ENCODE peak calls at places on chromosomes 5 and 9, in five cellular contexts. U, I, Y, P and W are unnamed samples.

GRCh38 chr9:2874001-2874750 is 30.3 kb upstream of the PUM3 start:
- DNase-seq in U (no peak), I (no peak), Y (no peak), P (no peak), W (no peak)

GRCh38 chr5:127802477-127802865 is 99.3 kb downstream of the CCDC192 start:
- DNase-seq in U (no peak), I (peak), Y (no peak), P (no peak), W (no peak)

GRCh38 chr5:74241751-74242140 is 398.8 kb downstream of the ENC1 start:
- DNase-seq in U (no peak), I (no peak), Y (no peak), P (no peak), W (no peak)

GRCh38 chr9:89522261-89522978 is 24.5 kb upstream of the SEMA4D start:
- DNase-seq in U (peak), I (no peak), Y (peak), P (peak), W (peak)

GRCh38 chr5:178150977-178151734 is 2.5 kb downstream of the NHP2 start:
- DNase-seq in U (no peak), I (no peak), Y (no peak), P (no peak), W (no peak)

GRCh38 chr5:56019306-56020272 is 24.8 kb upstream of the IL6ST start:
- DNase-seq in U (no peak), I (peak), Y (no peak), P (no peak), W (no peak)

GRCh38 chr5:126383755-126384154 is 39.5 kb upstream of the GRAMD2B start:
- DNase-seq in U (no peak), I (no peak), Y (no peak), P (no peak), W (no peak)

GRCh38 chr5:55226027-55226933 is 835 bp downstream of the MCIDAS start:
- DNase-seq in U (peak), I (peak), Y (no peak), P (no peak), W (peak)

GRCh38 chr5:61010759-61011460 is 65.9 kb downstream of the NDUFAF2 start:
- DNase-seq in U (no peak), I (no peak), Y (no peak), P (no peak), W (no peak)

GRCh38 chr5:79878721-79879336 is 112.2 kb downstream of the MTX3 start:
- DNase-seq in U (no peak), I (no peak), Y (no peak), P (no peak), W (no peak)

GRCh38 chr9:101582593-101582992 is 12.2 kb downstream of the PPP3R2 start:
- DNase-seq in U (no peak), I (peak), Y (no peak), P (no peak), W (no peak)

GRCh38 chr9:138105123-138105415 is 227.5 kb downstream of the CACNA1B start:
- DNase-seq in U (peak), I (no peak), Y (no peak), P (no peak), W (peak)

GRCh38 chr5:90866333-90866732 is 307.7 kb downstream of the ADGRV1 start:
- DNase-seq in U (peak), I (no peak), Y (no peak), P (no peak), W (no peak)

GRCh38 chr5:173333900-173334685 is 5.9 kb upstream of the STC2 start:
- DNase-seq in U (no peak), I (no peak), Y (no peak), P (no peak), W (no peak)

GRCh38 chr9:126880947-126881332 is 20.5 kb downstream of the ZBTB34 start:
- DNase-seq in U (no peak), I (no peak), Y (no peak), P (no peak), W (no peak)

GRCh38 chr5:76074487-76074886 is 8.7 kb upstream of the SV2C start:
- DNase-seq in U (no peak), I (no peak), Y (no peak), P (no peak), W (no peak)

GRCh38 chr5:139850423-139851016 is 54.9 kb downstream of the PSD2 start:
- DNase-seq in U (no peak), I (no peak), Y (no peak), P (no peak), W (no peak)

GRCh38 chr9:137108608-137109249 is 5.8 kb downstream of the DPP7 start:
- DNase-seq in U (no peak), I (no peak), Y (no peak), P (no peak), W (no peak)

GRCh38 chr9:89592963-89593775 is 11.6 kb upstream of the GADD45G start:
- DNase-seq in U (no peak), I (no peak), Y (no peak), P (no peak), W (no peak)

GRCh38 chr5:65482727-65483473 is 1.2 kb upstream of the ADAMTS6 start:
- DNase-seq in U (peak), I (peak), Y (no peak), P (no peak), W (no peak)

GRCh38 chr5:170315154-170315553 is 17.6 kb upstream of the LCP2 start:
- DNase-seq in U (no peak), I (no peak), Y (no peak), P (no peak), W (peak)

GRCh38 chr5:3598725-3599282 is 3.2 kb downstream of the IRX1 start:
- DNase-seq in U (peak), I (no peak), Y (no peak), P (no peak), W (peak)

GRCh38 chr9:126417007-126417406 is 90.4 kb downstream of the MVB12B start:
- DNase-seq in U (no peak), I (no peak), Y (no peak), P (no peak), W (no peak)